ENCODE peak calls at places on chromosomes 2 and 18, in ten cellular contexts. B, Z, L, Y, T, D, M, C, O and V are unnamed samples.
A peak's percentile ranks its signal among the peaks of the same experiment; 100 is the strongest.

GRCh38 chr2:237282568-237283128 is 131.3 kb downstream of the COL6A3 start:
- DNase-seq in Z (no peak), Y (no peak), D (no peak), O (no peak), T (no peak), L (no peak), M (no peak), B (no peak), C (no peak), V (no peak)

GRCh38 chr2:41496908-41497307 is 550.9 kb upstream of the PKDCC start:
- DNase-seq in L (no peak), T (no peak), M (peak; percentile 4), B (no peak), O (no peak), Z (no peak), Y (no peak), D (no peak), C (no peak), V (no peak)

GRCh38 chr2:73984203-73984921 is at the start of gene TET3:
- DNase-seq in T (no peak), C (peak; percentile 64), O (no peak), L (no peak), D (peak; percentile 62), M (no peak), B (peak; percentile 35), Z (no peak), Y (no peak), V (peak; percentile 78)

GRCh38 chr18:54393648-54394294 is 36.1 kb downstream of the C18orf54 start:
- DNase-seq in Z (no peak), B (no peak), Y (no peak), L (no peak), C (no peak), T (no peak), M (no peak), D (peak; percentile 41), O (no peak), V (no peak)

GRCh38 chr2:73268368-73268830 is 15.9 kb downstream of the FBXO41 start:
- DNase-seq in M (no peak), T (no peak), L (no peak), D (peak; percentile 26), B (no peak), Y (no peak), O (no peak), Z (no peak), C (no peak), V (no peak)

GRCh38 chr2:182915369-182916326 is 49.2 kb upstream of the FRZB start:
- DNase-seq in O (no peak), Z (peak; percentile 96), Y (no peak), C (no peak), D (no peak), B (no peak), L (no peak), T (no peak), M (peak; percentile 93), V (no peak)

GRCh38 chr2:41955641-41956040 is 92.2 kb upstream of the PKDCC start:
- DNase-seq in C (no peak), M (no peak), D (no peak), L (no peak), B (no peak), T (no peak), Y (no peak), O (no peak), Z (no peak), V (no peak)

GRCh38 chr2:47190188-47190818 is 35.2 kb upstream of the STPG4 start:
- DNase-seq in M (peak; percentile 70), L (peak; percentile 24), D (no peak), Z (peak; percentile 82), T (no peak), C (no peak), O (no peak), Y (no peak), B (no peak), V (no peak)

GRCh38 chr2:145016711-145017110 is 496.8 kb upstream of the ZEB2 start:
- DNase-seq in L (no peak), O (peak; percentile 15), T (no peak), B (no peak), Y (no peak), C (no peak), D (no peak), Z (no peak), M (no peak), V (no peak)